ENCODE peak calls at places on chromosomes 5 and 9, in four cellular contexts. Y is heart right ventricle, L is neural progenitor cell, Z is fibroblast of lung. I is an unnamed sample. For H3K4me1 and H3K9me3, the result is how much of the 10 kb centered on the place peaks cover.

GRCh38 chr5:57447656-57448055 is 35.0 kb downstream of the ACTBL2 start:
- DNase-seq in Z (no peak), Y (no peak), L (no peak), I (no peak)

GRCh38 chr5:14039063-14039462 is 94.6 kb upstream of the DNAH5 start:
- DNase-seq in L (no peak), Z (no peak), Y (no peak), I (no peak)

GRCh38 chr5:15008911-15009310 is 137.3 kb upstream of the ANKH start:
- DNase-seq in L (no peak), Y (no peak), Z (no peak), I (no peak)

GRCh38 chr5:153632748-153633290 is 142.3 kb downstream of the GRIA1 start:
- DNase-seq in Y (no peak), Z (no peak), L (no peak), I (no peak)

GRCh38 chr5:81035522-81035921 is 75.4 kb downstream of the RASGRF2 start:
- DNase-seq in Z (no peak), L (no peak), Y (no peak), I (no peak)

GRCh38 chr5:59346987-59347386 is 546.5 kb downstream of the PDE4D start:
- DNase-seq in Z (peak), Y (no peak), L (no peak), I (no peak)

GRCh38 chr5:82639393-82640144 is 361.4 kb upstream of the RPS23 start:
- DNase-seq in L (no peak), Y (no peak), Z (peak), I (no peak)

GRCh38 chr5:24444439-24444838 is 200.3 kb downstream of the CDH10 start:
- DNase-seq in Z (no peak), L (no peak), Y (peak), I (no peak)

GRCh38 chr5:122458278-122458872 is 146.3 kb downstream of the SNCAIP start:
- DNase-seq in L (peak), Z (peak), Y (no peak), I (peak)

GRCh38 chr5:120507197-120507596 is 43.1 kb downstream of the PRR16 start:
- DNase-seq in L (no peak), Z (peak), Y (no peak), I (no peak)

GRCh38 chr5:59506285-59506877 is 387.1 kb downstream of the PDE4D start:
- DNase-seq in Y (no peak), L (peak), Z (peak), I (no peak)

GRCh38 chr9:92120138-92120537 is 4.9 kb upstream of the SPTLC1 start:
- DNase-seq in L (no peak), Y (no peak), Z (no peak), I (no peak)

GRCh38 chr5:53373420-53374188 is 106.8 kb upstream of the FST start:
- DNase-seq in Y (no peak), L (no peak), Z (no peak), I (no peak)

GRCh38 chr9:115373000-115373709 is 255.2 kb upstream of the TNC start:
- DNase-seq in L (no peak), Z (peak), Y (no peak), I (no peak)

GRCh38 chr9:121372563-121373400 is 2.7 kb upstream of the STOM start:
- DNase-seq in Z (peak), L (no peak), Y (no peak), I (no peak)

GRCh38 chr5:173721259-173722232 is 105.1 kb upstream of the BOD1 start:
- DNase-seq in L (no peak), Z (no peak), Y (no peak), I (no peak)

GRCh38 chr9:95373069-95373681 is 55.7 kb upstream of the FANCC start:
- DNase-seq in L (no peak), Z (no peak), Y (no peak), I (peak)

GRCh38 chr5:77168884-77169254 is 41.6 kb upstream of the PDE8B start:
- DNase-seq in Z (no peak), Y (no peak), L (no peak), I (peak)

GRCh38 chr9:29212590-29213373 is 1639.5 kb upstream of the C9orf72 start:
- DNase-seq in Y (no peak), Z (no peak), L (peak), I (peak)

GRCh38 chr5:141735823-141736222 is 53.8 kb upstream of the ARAP3 start:
- DNase-seq in L (no peak), Z (no peak), Y (no peak), I (no peak)

GRCh38 chr9:92146610-92147009 is 31.4 kb upstream of the SPTLC1 start:
- DNase-seq in Z (peak), Y (no peak), L (no peak), I (no peak)

GRCh38 chr9:23539311-23539710 is 286.7 kb downstream of the ELAVL2 start:
- DNase-seq in Y (no peak), L (peak), Z (no peak), I (no peak)

GRCh38 chr9:272251-273213 is 57.9 kb downstream of the DOCK8 start:
- DNase-seq in Y (no peak), Z (no peak), L (no peak), I (no peak)

GRCh38 chr5:148976569-148977321 is 86.1 kb downstream of the SH3TC2 start:
- DNase-seq in Z (no peak), L (peak), Y (no peak), I (peak)

GRCh38 chr9:130688070-130688469 is 5.5 kb upstream of the EXOSC2 start:
- DNase-seq in Z (no peak), L (no peak), Y (no peak), I (no peak)

GRCh38 chr5:139446956-139447779 is 7.8 kb upstream of the DNAJC18 start:
- DNase-seq in Z (no peak), Y (no peak), L (no peak), I (no peak)

GRCh38 chr9:133780404-133780945 is 42.3 kb upstream of the SARDH start:
- DNase-seq in Y (no peak), Z (no peak), L (no peak), I (no peak)

GRCh38 chr5:106880656-106881055 is 790.1 kb downstream of the EFNA5 start:
- DNase-seq in Y (no peak), L (no peak), Z (no peak), I (no peak)

GRCh38 chr5:112787896-112788295 is 50.2 kb downstream of the APC start:
- DNase-seq in Z (no peak), Y (no peak), L (no peak), I (no peak)

GRCh38 chr5:157865844-157866243 is 6.9 kb upstream of the CLINT1 start:
- DNase-seq in L (no peak), Z (no peak), Y (no peak), I (no peak)

GRCh38 chr9:124394167-124394566 is 21.1 kb downstream of the PSMB7 start:
- DNase-seq in L (no peak), Z (no peak), Y (no peak), I (no peak)

GRCh38 chr9:124392254-124392653 is 23.0 kb downstream of the PSMB7 start:
- DNase-seq in Y (no peak), Z (no peak), L (no peak), I (no peak)

GRCh38 chr9:124394596-124394995 is 20.6 kb downstream of the PSMB7 start:
- DNase-seq in Y (no peak), Z (no peak), L (no peak), I (no peak)

GRCh38 chr9:124390812-124391658 is 24.2 kb downstream of the PSMB7 start:
- DNase-seq in L (peak), Z (peak), Y (no peak), I (no peak)

DNA sequence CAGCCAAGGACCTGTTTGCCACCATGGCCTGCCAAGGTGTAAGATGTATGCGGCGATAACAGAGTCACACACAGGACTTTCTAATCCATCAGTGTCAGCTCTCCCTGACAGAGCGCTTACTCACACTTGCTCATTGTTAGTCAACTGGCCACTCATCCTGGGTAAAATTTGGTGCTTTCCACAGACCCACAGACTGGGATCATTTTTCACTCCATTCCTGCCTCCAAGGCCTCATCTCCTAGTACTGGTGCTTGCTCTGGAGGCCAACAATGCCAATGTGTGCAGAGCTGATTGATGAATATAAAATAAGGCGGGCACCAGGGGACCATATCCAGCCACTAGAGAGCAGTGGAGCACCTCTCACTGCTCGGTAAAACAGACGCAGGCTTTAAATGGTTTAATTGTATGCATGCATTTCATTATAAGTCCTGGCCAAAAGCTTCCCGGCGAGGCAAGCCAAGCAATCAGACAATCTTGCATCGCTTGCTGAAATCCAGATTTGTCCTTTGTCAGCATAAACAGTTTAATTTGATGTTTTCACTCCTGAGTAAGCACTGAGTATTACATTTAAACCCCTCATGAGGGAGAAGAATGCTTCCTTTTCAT is 22.3 kb downstream of the PSMB7 start:
- DNase-seq in Z (peak), L (peak), Y (no peak), I (peak)
- TF ChIP-seq CTCF in Z (peak), L (peak), Y (no peak), I (peak)

DNA sequence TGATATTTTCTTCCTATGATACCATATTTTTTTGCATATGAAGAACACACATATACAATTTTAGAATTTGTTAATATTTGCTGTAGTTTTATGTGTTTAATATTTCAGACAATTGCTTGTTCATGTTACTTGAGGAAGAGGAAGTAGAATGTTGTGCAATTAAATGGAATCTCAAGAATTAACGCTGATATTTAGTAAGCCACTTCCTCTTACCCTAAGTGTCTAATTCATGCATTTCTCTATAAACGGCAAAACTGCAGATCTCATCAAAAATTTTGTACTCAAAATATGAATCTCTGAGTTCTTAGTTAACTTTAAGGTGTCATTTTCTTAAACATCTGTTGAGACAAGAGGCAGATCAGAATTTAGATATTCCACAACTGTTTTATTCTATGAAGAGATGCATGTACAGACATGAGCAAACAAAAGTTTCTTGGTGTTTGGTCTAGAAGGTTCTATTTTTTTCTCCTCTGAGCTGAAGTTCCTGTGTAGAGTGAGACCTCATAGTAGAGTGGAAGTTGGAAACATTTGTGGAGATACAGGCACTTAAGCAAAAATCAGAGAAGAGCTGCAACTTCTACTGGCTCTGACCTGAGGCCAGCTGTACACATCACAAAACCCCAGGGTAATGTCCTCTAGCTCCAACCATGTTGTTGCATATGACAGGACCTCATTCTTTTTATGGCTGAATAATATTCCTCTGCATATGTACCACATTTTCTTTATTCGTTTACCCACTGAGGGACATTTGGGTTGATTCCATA is 16.6 kb upstream of the TGFBI start:
- DNase-seq in L (no peak), Z (peak), Y (no peak), I (no peak)
- H3K4me1 ChIP-seq in L (under half), Z (under half), Y (under half), I (under half)

GRCh38 chr9:137919649-137920101 is 42.1 kb downstream of the CACNA1B start:
- DNase-seq in L (no peak), Y (no peak), Z (no peak), I (no peak)

GRCh38 chr9:137919095-137919465 is 41.5 kb downstream of the CACNA1B start:
- DNase-seq in L (no peak), Z (no peak), Y (no peak), I (no peak)

GRCh38 chr9:137918331-137919094 is 40.9 kb downstream of the CACNA1B start:
- DNase-seq in Z (no peak), L (no peak), Y (peak), I (no peak)

GRCh38 chr9:137917795-137918194 is 40.2 kb downstream of the CACNA1B start:
- DNase-seq in L (no peak), Z (no peak), Y (no peak), I (no peak)

DNA sequence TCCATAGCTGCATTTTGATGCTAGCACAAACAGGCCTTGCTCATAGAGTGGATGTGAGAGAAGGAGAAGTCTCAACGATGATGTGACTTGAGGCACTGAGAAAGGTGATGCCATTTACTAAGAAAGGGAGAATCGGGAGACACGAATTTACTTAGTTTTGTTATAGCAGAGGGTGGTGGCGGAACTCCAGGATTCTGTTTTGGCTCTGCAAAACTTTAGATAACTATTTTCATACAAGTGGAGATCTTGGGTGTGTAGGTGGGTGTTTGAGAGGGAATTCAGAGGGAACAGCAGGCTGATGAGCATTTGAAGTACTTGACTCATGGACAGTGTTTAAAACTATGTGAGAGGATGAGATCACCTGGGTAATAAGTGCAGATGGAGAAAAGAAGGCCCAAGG is 43.2 kb downstream of the CACNA1B start:
- DNase-seq in L (no peak), Y (no peak), Z (no peak), I (no peak)
- H3K9me3 ChIP-seq in L (under half), Y (under half), Z (under half), I (under half)

DNA sequence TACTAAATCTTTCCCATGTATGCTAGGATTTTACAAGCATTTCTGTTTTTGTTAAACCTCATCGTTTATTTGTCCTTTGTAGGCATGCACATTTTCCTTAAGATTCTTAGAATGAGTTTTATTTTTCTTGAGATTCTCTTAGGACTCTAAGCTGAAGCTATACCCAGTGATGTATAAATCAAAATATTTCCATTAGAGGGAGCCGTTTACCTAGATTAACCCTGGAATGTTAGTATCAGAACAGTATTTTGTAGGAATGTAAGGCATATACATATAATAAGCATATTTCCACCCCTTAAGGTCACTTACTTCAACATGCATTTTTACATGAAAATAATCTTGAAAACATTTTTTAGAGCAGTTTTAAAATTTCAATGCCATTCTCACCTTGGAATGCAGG is 35.2 kb upstream of the FCHO2 start:
- DNase-seq in L (peak), Z (peak), Y (no peak), I (no peak)
- TF ChIP-seq CTCF in L (peak), Z (peak), Y (peak), I (peak)